ENCODE peak calls at places on chromosomes 6 and 20, in six cellular contexts. X is naive thymus-derived CD4-positive, alpha-beta T cell; L is skeletal muscle cell; R is endothelial cell; O is B cell; V is smooth muscle cell of the brain vasculature. P is an unnamed sample.

GRCh38 chr6:134984821-134985220 is 34.9 kb upstream of the ALDH8A1 start:
- DNase-seq in O (no peak), V (peak), R (no peak), X (no peak), L (peak), P (no peak)

GRCh38 chr6:37538107-37538506 is 38.4 kb upstream of the CCDC167 start:
- DNase-seq in V (no peak), L (no peak), R (peak), X (no peak), O (no peak), P (no peak)

GRCh38 chr6:37565267-37566208 is 65.8 kb upstream of the CCDC167 start:
- DNase-seq in O (no peak), V (no peak), X (no peak), L (no peak), R (peak), P (no peak)

GRCh38 chr6:105468850-105469249 is 66.0 kb upstream of the PREP start:
- DNase-seq in O (no peak), R (no peak), V (no peak), X (no peak), L (no peak), P (no peak)

GRCh38 chr6:31186052-31186734 is 15.7 kb upstream of the POU5F1 start:
- DNase-seq in O (no peak), X (no peak), L (no peak), V (no peak), R (no peak), P (peak)

GRCh38 chr20:13995841-13996240 is 525 bp downstream of the MACROD2 start:
- DNase-seq in V (no peak), O (peak), X (no peak), L (no peak), R (peak), P (no peak)

GRCh38 chr6:108556864-108557493 is 3.7 kb upstream of the FOXO3 start:
- DNase-seq in R (peak), X (no peak), V (no peak), O (no peak), L (no peak), P (peak)

GRCh38 chr20:58731192-58731591 is 38.6 kb downstream of the NPEPL1 start:
- DNase-seq in X (no peak), L (no peak), V (no peak), O (no peak), R (no peak), P (no peak)

GRCh38 chr6:7008451-7008988 is 99.2 kb upstream of the RREB1 start:
- DNase-seq in O (no peak), X (no peak), V (no peak), R (no peak), L (no peak), P (no peak)

GRCh38 chr6:129901910-129902309 is 40.8 kb upstream of the TMEM244 start:
- DNase-seq in X (no peak), R (no peak), V (no peak), O (no peak), L (no peak), P (no peak)

GRCh38 chr6:27720607-27721580 is 191.3 kb downstream of the OR2B2 start:
- DNase-seq in L (no peak), V (no peak), X (no peak), R (peak), O (no peak), P (no peak)

GRCh38 chr6:92460133-92460532 is 959.2 kb downstream of the EPHA7 start:
- DNase-seq in R (no peak), X (no peak), V (no peak), O (no peak), L (no peak), P (no peak)

GRCh38 chr6:7440476-7440875 is 50.9 kb downstream of the RIOK1 start:
- DNase-seq in R (no peak), V (no peak), X (no peak), O (no peak), L (no peak), P (no peak)

GRCh38 chr6:22582806-22583205 is 13.4 kb downstream of the HDGFL1 start:
- DNase-seq in L (peak), X (no peak), R (no peak), V (no peak), O (no peak), P (no peak)

GRCh38 chr6:150717419-150717818 is 117.7 kb downstream of the PLEKHG1 start:
- DNase-seq in L (no peak), O (no peak), V (no peak), X (no peak), R (peak), P (no peak)

GRCh38 chr6:107740496-107741190 is 83.5 kb downstream of the SCML4 start:
- DNase-seq in O (no peak), L (no peak), V (no peak), R (no peak), X (peak), P (no peak)

GRCh38 chr20:20297752-20298151 is 70.2 kb upstream of the INSM1 start:
- DNase-seq in V (no peak), R (no peak), L (no peak), O (no peak), X (no peak), P (no peak)

GRCh38 chr6:125944434-125944816 is 12.1 kb upstream of the HINT3 start:
- DNase-seq in R (no peak), X (no peak), O (no peak), V (no peak), L (no peak), P (no peak)